ENCODE peak calls at places on chromosomes 13 and 19, in four cellular contexts. One of them, this sample, is unnamed.

GRCh38 chr19:29831041-29831548 is 19.3 kb downstream of the CCNE1 start:
- DNase-seq in colonic mucosa: no peak
- DNase-seq in stomach: no peak
- DNase-seq in psoas muscle: no peak
- DNase-seq in this sample: no peak

GRCh38 chr13:25300861-25301346 is 521 bp upstream of the NUP58 start:
- DNase-seq in colonic mucosa: peak; percentile 31
- DNase-seq in stomach: no peak
- DNase-seq in psoas muscle: peak; percentile 22
- DNase-seq in this sample: peak; percentile 53

GRCh38 chr13:74203576-74203975 is 69.4 kb upstream of the KLF12 start:
- DNase-seq in colonic mucosa: no peak
- DNase-seq in stomach: no peak
- DNase-seq in psoas muscle: no peak
- DNase-seq in this sample: no peak

GRCh38 chr13:33710924-33711323 is 107.0 kb upstream of the RFC3 start:
- DNase-seq in colonic mucosa: no peak
- DNase-seq in stomach: no peak
- DNase-seq in psoas muscle: no peak
- DNase-seq in this sample: no peak

GRCh38 chr19:48595833-48596232 is 10.7 kb upstream of the SPACA4 start:
- DNase-seq in colonic mucosa: no peak
- DNase-seq in stomach: no peak
- DNase-seq in psoas muscle: no peak
- DNase-seq in this sample: no peak

GRCh38 chr13:23797276-23797903 is 91.8 kb downstream of the MIPEP start:
- DNase-seq in colonic mucosa: no peak
- DNase-seq in stomach: no peak
- DNase-seq in psoas muscle: no peak
- DNase-seq in this sample: no peak

GRCh38 chr13:98482476-98483444 is 94.1 kb downstream of the STK24 start:
- DNase-seq in colonic mucosa: peak; percentile 69
- DNase-seq in stomach: peak; percentile 87
- DNase-seq in psoas muscle: peak; percentile 68
- DNase-seq in this sample: peak; percentile 87

GRCh38 chr19:41351339-41352245 is 2.1 kb downstream of the TGFB1 start:
- DNase-seq in colonic mucosa: peak; percentile 72
- DNase-seq in stomach: peak; percentile 59
- DNase-seq in psoas muscle: peak; percentile 70
- DNase-seq in this sample: peak; percentile 82

GRCh38 chr13:51643882-51644281 is 59.6 kb downstream of the WDFY2 start:
- DNase-seq in colonic mucosa: no peak
- DNase-seq in stomach: no peak
- DNase-seq in psoas muscle: no peak
- DNase-seq in this sample: no peak

GRCh38 chr19:44401108-44401786 is at the start of gene ZNF285:
- DNase-seq in colonic mucosa: peak; percentile 93
- DNase-seq in stomach: peak; percentile 84
- DNase-seq in psoas muscle: peak; percentile 95
- DNase-seq in this sample: peak; percentile 95

GRCh38 chr13:111241006-111241755 is 79.3 kb upstream of the TEX29 start:
- DNase-seq in colonic mucosa: no peak
- DNase-seq in stomach: no peak
- DNase-seq in psoas muscle: no peak
- DNase-seq in this sample: no peak

GRCh38 chr13:109785892-109786450 is 412 bp downstream of the IRS2 start:
- DNase-seq in colonic mucosa: no peak
- DNase-seq in stomach: no peak
- DNase-seq in psoas muscle: peak; percentile 46
- DNase-seq in this sample: no peak

GRCh38 chr19:41344162-41344561 is 9.6 kb downstream of the TGFB1 start:
- DNase-seq in colonic mucosa: no peak
- DNase-seq in stomach: no peak
- DNase-seq in psoas muscle: no peak
- DNase-seq in this sample: no peak

GRCh38 chr19:12647490-12648071 is 19.0 kb downstream of the MAN2B1 start:
- DNase-seq in colonic mucosa: peak; percentile 87
- DNase-seq in stomach: peak; percentile 82
- DNase-seq in psoas muscle: peak; percentile 71
- DNase-seq in this sample: peak; percentile 91

GRCh38 chr13:45626731-45627374 is 11.3 kb upstream of the ERICH6B start:
- DNase-seq in colonic mucosa: no peak
- DNase-seq in stomach: no peak
- DNase-seq in psoas muscle: no peak
- DNase-seq in this sample: no peak

GRCh38 chr13:33711441-33711840 is 106.5 kb upstream of the RFC3 start:
- DNase-seq in colonic mucosa: no peak
- DNase-seq in stomach: no peak
- DNase-seq in psoas muscle: no peak
- DNase-seq in this sample: no peak

GRCh38 chr13:101271681-101272245 is 144.5 kb downstream of the NALCN start:
- DNase-seq in colonic mucosa: no peak
- DNase-seq in stomach: no peak
- DNase-seq in psoas muscle: no peak
- DNase-seq in this sample: no peak

GRCh38 chr13:45718063-45718462 is 15.9 kb downstream of the CBY2 start:
- DNase-seq in colonic mucosa: no peak
- DNase-seq in stomach: no peak
- DNase-seq in psoas muscle: no peak
- DNase-seq in this sample: no peak

GRCh38 chr13:112688560-112689497 is 1.0 kb upstream of the ATP11A start:
- DNase-seq in colonic mucosa: peak; percentile 27
- DNase-seq in stomach: peak; percentile 40
- DNase-seq in psoas muscle: no peak
- DNase-seq in this sample: peak; percentile 66

GRCh38 chr13:60583911-60584753 is 187.1 kb downstream of the TDRD3 start:
- DNase-seq in colonic mucosa: no peak
- DNase-seq in stomach: no peak
- DNase-seq in psoas muscle: no peak
- DNase-seq in this sample: no peak

GRCh38 chr19:48364564-48365363 is 597 bp downstream of the SYNGR4 start:
- DNase-seq in colonic mucosa: no peak
- DNase-seq in stomach: no peak
- DNase-seq in psoas muscle: peak; percentile 22
- DNase-seq in this sample: no peak

GRCh38 chr19:324716-325115 is 19.9 kb downstream of the MIER2 start:
- DNase-seq in colonic mucosa: no peak
- DNase-seq in stomach: no peak
- DNase-seq in psoas muscle: no peak
- DNase-seq in this sample: no peak

GRCh38 chr13:51619614-51620013 is 35.4 kb downstream of the WDFY2 start:
- DNase-seq in colonic mucosa: no peak
- DNase-seq in stomach: no peak
- DNase-seq in psoas muscle: no peak
- DNase-seq in this sample: no peak

DNA sequence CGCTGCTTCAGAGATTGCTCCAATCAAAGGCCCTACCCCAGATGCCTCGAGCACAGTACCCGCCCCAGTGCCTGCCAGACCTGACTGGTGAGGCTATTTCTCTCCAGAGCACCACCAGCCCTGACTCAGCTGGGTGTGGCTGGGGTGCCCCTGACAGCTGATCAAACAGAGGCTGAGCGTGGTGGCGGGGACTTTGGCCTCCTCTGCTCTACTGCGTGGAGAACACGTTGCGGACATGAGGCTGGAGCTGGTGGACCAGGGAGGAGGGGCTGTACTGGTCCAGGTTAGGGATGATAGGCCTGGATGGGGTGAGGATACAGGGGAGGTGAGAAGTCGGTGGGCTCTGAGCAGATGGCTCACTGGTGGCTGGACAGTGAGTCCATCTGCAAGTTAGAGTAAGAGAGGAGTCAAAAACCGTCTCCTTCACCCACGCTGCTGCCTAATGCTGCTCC is 3.5 kb upstream of the DOCK6 start:
- DNase-seq in colonic mucosa: peak; percentile 97
- DNase-seq in stomach: peak; percentile 91
- DNase-seq in psoas muscle: no peak
- DNase-seq in this sample: no peak
- H3K27ac ChIP-seq in colonic mucosa: peak overlapping the region; percentile 87
- H3K27ac ChIP-seq in stomach: peak overlapping the region; percentile 83
- H3K27ac ChIP-seq in psoas muscle: no peak overlapping the region
- H3K27ac ChIP-seq in this sample: no peak overlapping the region

GRCh38 chr19:7470540-7471305 is 18.1 kb downstream of the PEX11G start:
- DNase-seq in colonic mucosa: no peak
- DNase-seq in stomach: no peak
- DNase-seq in psoas muscle: no peak
- DNase-seq in this sample: no peak
- H3K27ac ChIP-seq in colonic mucosa: no peak overlapping the region
- H3K27ac ChIP-seq in stomach: no peak overlapping the region
- H3K27ac ChIP-seq in psoas muscle: no peak overlapping the region
- H3K27ac ChIP-seq in this sample: no peak overlapping the region

GRCh38 chr19:49861127-49861526 is 6.2 kb downstream of the PNKP start:
- DNase-seq in colonic mucosa: no peak
- DNase-seq in stomach: peak; percentile 78
- DNase-seq in psoas muscle: no peak
- DNase-seq in this sample: no peak

GRCh38 chr19:49862411-49863253 is 4.7 kb downstream of the PNKP start:
- DNase-seq in colonic mucosa: peak; percentile 26
- DNase-seq in stomach: no peak
- DNase-seq in psoas muscle: no peak
- DNase-seq in this sample: peak; percentile 78

GRCh38 chr19:49861541-49862410 is 5.6 kb downstream of the PNKP start:
- DNase-seq in colonic mucosa: no peak
- DNase-seq in stomach: peak; percentile 78
- DNase-seq in psoas muscle: no peak
- DNase-seq in this sample: peak; percentile 48

GRCh38 chr19:49859838-49860715 is 7.3 kb downstream of the PNKP start:
- DNase-seq in colonic mucosa: no peak
- DNase-seq in stomach: no peak
- DNase-seq in psoas muscle: no peak
- DNase-seq in this sample: peak; percentile 70

DNA sequence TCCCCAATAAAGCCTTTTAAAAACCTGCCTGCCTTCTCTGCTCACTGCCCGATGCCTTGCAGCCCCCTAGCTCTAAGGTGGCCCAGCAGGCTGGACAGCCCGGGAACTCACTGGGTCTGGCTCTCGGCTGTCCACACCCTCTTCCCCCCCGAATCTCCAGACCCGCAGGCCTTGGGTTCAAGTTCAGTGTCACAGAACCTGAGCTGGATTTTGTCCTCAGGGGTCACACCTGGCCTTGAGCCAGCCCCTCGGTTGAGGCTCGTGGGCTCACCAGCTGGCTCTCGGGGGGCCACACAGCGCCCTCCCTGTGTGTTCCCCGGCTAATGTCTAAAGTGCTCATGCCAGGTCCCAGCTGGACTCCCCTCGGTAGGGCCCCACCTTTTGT is 6.7 kb downstream of the PNKP start:
- DNase-seq in colonic mucosa: no peak
- DNase-seq in stomach: no peak
- DNase-seq in psoas muscle: no peak
- DNase-seq in this sample: peak; percentile 62
- H3K27ac ChIP-seq in colonic mucosa: no peak overlapping the region
- H3K27ac ChIP-seq in stomach: peak overlapping the region; percentile 53
- H3K27ac ChIP-seq in psoas muscle: no peak overlapping the region
- H3K27ac ChIP-seq in this sample: no peak overlapping the region

DNA sequence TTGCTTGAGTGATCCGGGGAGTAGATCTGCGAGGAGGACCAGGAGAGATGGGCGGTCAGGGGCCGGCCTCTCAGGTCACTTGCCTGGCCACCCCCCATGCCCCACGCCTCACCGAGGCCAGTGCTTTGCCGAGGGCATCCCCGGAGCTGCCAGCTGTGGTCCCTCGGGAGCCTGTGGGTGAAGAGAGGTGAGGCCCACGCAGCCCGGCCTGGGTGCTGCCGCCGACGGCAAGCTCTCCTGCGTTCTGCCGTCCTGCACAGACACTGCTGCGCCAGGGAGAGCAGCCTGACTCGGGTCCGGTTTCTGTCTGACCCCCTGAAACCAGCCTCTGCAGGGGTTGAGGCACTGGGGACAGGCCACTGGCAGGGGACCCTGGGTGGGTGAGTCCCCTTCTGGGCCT is 15.8 kb upstream of the UQCR11 start:
- DNase-seq in colonic mucosa: no peak
- DNase-seq in stomach: no peak
- DNase-seq in psoas muscle: no peak
- DNase-seq in this sample: no peak
- H3K27ac ChIP-seq in colonic mucosa: no peak overlapping the region
- H3K27ac ChIP-seq in stomach: no peak overlapping the region
- H3K27ac ChIP-seq in psoas muscle: no peak overlapping the region
- H3K27ac ChIP-seq in this sample: no peak overlapping the region